ENCODE peak calls at places on chromosomes 13 and 19, in six cellular contexts. U is GM23338, S is HCT116, H is GM23248, J is SK-N-SH, C is hepatocyte. Z is an unnamed sample.
A peak's percentile ranks its signal among the peaks of the same experiment; 100 is the strongest.

GRCh38 chr13:109494955-109495354 is 291.4 kb downstream of the IRS2 start:
- DNase-seq in U (no peak), S (no peak), H (peak; percentile 91), J (peak; percentile 72), C (no peak), Z (no peak)

GRCh38 chr19:44644391-44645016 is 794 bp downstream of the PVR start:
- DNase-seq in U (peak; percentile 79), S (no peak), H (peak; percentile 67), J (peak; percentile 79), C (peak; percentile 70), Z (peak; percentile 57)

GRCh38 chr13:92158335-92158734 is 759.9 kb downstream of the GPC5 start:
- DNase-seq in U (no peak), S (no peak), H (peak; percentile 2), J (no peak), C (no peak), Z (no peak)

GRCh38 chr13:73521970-73522549 is 463.3 kb downstream of the KLF5 start:
- DNase-seq in U (no peak), S (no peak), H (peak; percentile 3), J (no peak), C (no peak), Z (no peak)

GRCh38 chr13:77741587-77741972 is 44.1 kb downstream of the SLAIN1 start:
- DNase-seq in U (no peak), S (no peak), H (no peak), J (no peak), C (no peak), Z (no peak)

GRCh38 chr13:88472316-88472715 is 801.1 kb downstream of the SLITRK5 start:
- DNase-seq in U (no peak), S (no peak), H (no peak), J (no peak), C (no peak), Z (no peak)

GRCh38 chr13:49540552-49540951 is 44.8 kb downstream of the PHF11 start:
- DNase-seq in U (no peak), S (no peak), H (peak; percentile 8), J (no peak), C (no peak), Z (peak; percentile 5)

GRCh38 chr13:70253834-70254233 is 145.6 kb upstream of the KLHL1 start:
- DNase-seq in U (no peak), S (no peak), H (no peak), J (no peak), C (no peak), Z (no peak)

GRCh38 chr19:45668342-45668871 is 386 bp downstream of the GIPR start:
- DNase-seq in U (no peak), S (no peak), H (peak; percentile 57), J (no peak), C (no peak), Z (no peak)

GRCh38 chr13:21671793-21672680 is 1.2 kb downstream of the FGF9 start:
- DNase-seq in U (peak; percentile 46), S (no peak), H (no peak), J (peak; percentile 31), C (no peak), Z (peak; percentile 18)

DNA sequence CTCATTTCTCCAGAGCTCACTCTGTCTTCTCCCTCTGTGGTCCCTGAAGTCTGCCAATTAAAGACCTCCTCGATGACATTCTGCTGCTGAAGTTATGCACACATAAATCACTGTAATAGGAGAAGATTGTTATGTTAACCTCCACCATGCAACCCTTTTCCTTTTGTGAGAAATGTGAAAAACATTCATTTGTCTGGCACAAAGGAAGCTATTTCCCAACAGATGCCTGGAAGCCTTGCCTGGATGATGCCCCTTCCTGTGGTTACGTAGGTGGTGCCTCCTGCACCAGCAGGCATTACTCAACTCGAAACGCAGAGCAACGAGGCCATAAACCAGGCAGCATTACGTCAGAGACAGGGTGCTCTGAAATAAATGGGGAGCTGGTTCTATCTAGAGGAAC is 327.4 kb upstream of the ZNF507 start:
- DNase-seq in U (no peak), S (no peak), H (peak; percentile 85), J (no peak), C (peak; percentile 49), Z (no peak)
- TF ChIP-seq EZH2phosphoT487 in U (no peak), S (no peak), H (no peak), J (no peak), C (no peak), Z (no peak)

GRCh38 chr13:23993439-23993980 is 96.2 kb upstream of the C1QTNF9B start:
- DNase-seq in U (no peak), S (no peak), H (no peak), J (no peak), C (no peak), Z (no peak)
- H4K20me1 ChIP-seq in U (no peaks in the 10 kb centered on the region), S (no peaks in the 10 kb centered on the region), H (no peaks in the 10 kb centered on the region), J (no peaks in the 10 kb centered on the region), C (no peaks in the 10 kb centered on the region), Z (no peaks in the 10 kb centered on the region)

GRCh38 chr19:15075801-15076200 is 6.2 kb upstream of the OR1I1 start:
- DNase-seq in U (no peak), S (no peak), H (no peak), J (no peak), C (no peak), Z (no peak)
- H3K27me3 ChIP-seq in U (no peaks in the 10 kb centered on the region), S (peaks cover 6% of the 10 kb centered on the region), H (no peaks in the 10 kb centered on the region), J (peaks cover 14% of the 10 kb centered on the region), C (no peaks in the 10 kb centered on the region), Z (no peaks in the 10 kb centered on the region)

DNA sequence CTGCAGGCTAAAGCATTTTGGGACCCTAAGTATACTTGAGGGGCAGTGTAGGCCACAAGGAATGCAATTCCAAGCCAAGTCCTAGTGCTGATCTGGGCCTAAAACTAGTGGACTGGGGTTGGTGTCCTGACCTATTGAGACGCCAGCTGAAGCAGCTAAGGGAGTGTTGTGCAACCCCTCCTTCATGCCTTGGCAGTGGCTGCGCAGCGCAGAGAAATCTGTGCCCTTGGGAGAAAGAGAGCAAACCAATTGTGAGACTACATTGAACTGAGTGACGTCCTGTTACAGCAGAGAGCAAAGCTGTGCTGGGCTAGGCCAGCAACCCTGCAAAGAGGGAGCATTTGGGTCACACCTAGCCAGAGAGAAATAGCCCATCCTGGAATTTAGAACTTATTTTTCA is 2715.0 kb upstream of the PCDH20 start:
- DNase-seq in U (no peak), S (no peak), H (no peak), J (no peak), C (no peak), Z (no peak)
- TF ChIP-seq EZH2phosphoT487 in U (no peak), S (no peak), H (no peak), J (no peak), C (no peak), Z (no peak)

GRCh38 chr13:95355491-95355890 is 54.2 kb upstream of the ABCC4 start:
- DNase-seq in U (no peak), S (no peak), H (no peak), J (no peak), C (peak; percentile 22), Z (no peak)

GRCh38 chr13:95352486-95352885 is 51.2 kb upstream of the ABCC4 start:
- DNase-seq in U (no peak), S (no peak), H (no peak), J (no peak), C (no peak), Z (no peak)

GRCh38 chr13:95354156-95354555 is 52.9 kb upstream of the ABCC4 start:
- DNase-seq in U (no peak), S (no peak), H (no peak), J (no peak), C (no peak), Z (no peak)

GRCh38 chr13:95356916-95357315 is 55.7 kb upstream of the ABCC4 start:
- DNase-seq in U (no peak), S (no peak), H (no peak), J (no peak), C (no peak), Z (no peak)

GRCh38 chr13:95354680-95355487 is 53.6 kb upstream of the ABCC4 start:
- DNase-seq in U (no peak), S (no peak), H (no peak), J (no peak), C (peak; percentile 28), Z (peak; percentile 39)
- H4K20me1 ChIP-seq in U (no peaks in the 10 kb centered on the region), S (no peaks in the 10 kb centered on the region), H (no peaks in the 10 kb centered on the region), J (no peaks in the 10 kb centered on the region), C (no peaks in the 10 kb centered on the region), Z (no peaks in the 10 kb centered on the region)

DNA sequence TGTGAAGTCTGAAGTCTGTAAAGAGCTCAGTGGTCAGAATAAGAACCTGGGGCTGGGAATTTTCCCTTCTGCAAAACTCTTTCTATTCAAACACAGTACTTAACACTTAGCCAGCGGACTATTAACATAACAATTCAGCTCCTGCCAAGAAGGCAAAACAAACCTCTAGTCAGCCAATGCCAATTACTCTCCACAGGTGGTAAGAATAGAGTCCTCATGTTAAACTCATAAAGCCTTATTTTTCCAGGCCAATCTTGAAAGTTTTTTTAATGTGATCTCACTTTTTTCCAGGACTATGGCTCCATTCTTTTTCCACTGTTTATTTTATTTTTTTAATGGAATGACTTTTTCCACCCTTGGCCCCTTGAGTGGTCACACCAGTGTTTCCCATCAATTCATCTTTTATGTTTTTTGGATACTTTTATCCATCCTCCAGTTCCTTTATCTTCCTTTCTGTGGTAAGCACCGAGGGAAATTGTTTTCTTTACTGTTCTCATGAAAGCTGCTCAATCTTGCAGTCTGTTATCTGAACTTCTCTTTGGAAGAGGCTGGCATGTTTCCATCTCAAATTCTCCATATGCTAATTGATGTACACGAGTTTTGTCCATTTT is 217.3 kb downstream of the LHFPL6 start:
- DNase-seq in U (peak; percentile 96), S (no peak), H (no peak), J (no peak), C (no peak), Z (peak; percentile 83)
- H3K27me3 ChIP-seq in U (peaks cover 98% of the 10 kb centered on the region), S (peaks cover 5% of the 10 kb centered on the region), H (no peaks in the 10 kb centered on the region), J (no peaks in the 10 kb centered on the region), C (no peaks in the 10 kb centered on the region), Z (peaks cover 69% of the 10 kb centered on the region)

GRCh38 chr19:51689751-51690358 is 3.3 kb upstream of the SPACA6 start:
- DNase-seq in U (peak; percentile 82), S (no peak), H (peak; percentile 51), J (peak; percentile 77), C (peak; percentile 69), Z (peak; percentile 77)

GRCh38 chr19:51691122-51692064 is 1.7 kb upstream of the SPACA6 start:
- DNase-seq in U (peak; percentile 89), S (no peak), H (peak; percentile 54), J (peak; percentile 42), C (peak; percentile 35), Z (peak; percentile 30)

GRCh38 chr19:51690359-51691121 is 2.6 kb upstream of the SPACA6 start:
- DNase-seq in U (peak; percentile 84), S (no peak), H (peak; percentile 80), J (peak; percentile 84), C (peak; percentile 90), Z (peak; percentile 87)

GRCh38 chr19:51687791-51688664 is 5.1 kb upstream of the SPACA6 start:
- DNase-seq in U (peak; percentile 83), S (no peak), H (peak; percentile 86), J (peak; percentile 57), C (peak; percentile 77), Z (peak; percentile 72)

GRCh38 chr19:51688665-51689571 is 4.2 kb upstream of the SPACA6 start:
- DNase-seq in U (peak; percentile 83), S (peak; percentile 73), H (peak; percentile 96), J (peak; percentile 90), C (peak; percentile 95), Z (peak; percentile 91)
- TF ChIP-seq EZH2phosphoT487 in U (no peak), S (no peak), H (no peak), J (no peak), C (no peak), Z (no peak)

DNA sequence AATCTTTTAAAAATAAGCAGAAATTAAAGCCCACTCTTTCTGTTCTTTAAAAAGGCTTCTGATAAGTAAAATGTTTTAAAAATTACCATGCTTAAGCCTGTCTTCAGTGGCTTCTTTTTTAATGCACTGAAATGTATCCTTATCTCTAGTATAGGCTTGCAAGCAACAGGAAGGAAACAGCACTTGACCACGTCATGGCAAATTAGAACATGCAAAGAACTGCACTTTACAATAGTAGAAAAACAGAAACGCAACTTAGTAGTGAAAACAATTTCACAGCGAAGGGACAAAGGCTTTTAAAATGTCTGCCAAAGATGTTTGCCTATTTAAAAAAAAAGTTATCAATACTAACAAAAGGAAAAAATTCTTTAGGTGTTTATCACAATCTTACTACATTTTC is 36.3 kb downstream of the ELF1 start:
- DNase-seq in U (no peak), S (no peak), H (peak; percentile 44), J (peak; percentile 38), C (peak; percentile 37), Z (no peak)
- H4K20me1 ChIP-seq in U (no peaks in the 10 kb centered on the region), S (no peaks in the 10 kb centered on the region), H (no peaks in the 10 kb centered on the region), J (no peaks in the 10 kb centered on the region), C (peaks cover 23% of the 10 kb centered on the region), Z (no peaks in the 10 kb centered on the region)

Z was measured in neural progenitor cell.